ENCODE peak calls at places on chromosomes 11 and 22, in five cellular contexts. B, T, C, P and V are unnamed samples.
A peak's percentile ranks its signal among the peaks of the same experiment; 100 is the strongest.

GRCh38 chr11:61353109-61354067 is 8.3 kb downstream of the CYB561A3 start:
- DNase-seq in B (no peak), P (no peak), C (no peak), T (no peak), V (no peak)

GRCh38 chr11:27699242-27699925 is 871 bp downstream of the BDNF start:
- DNase-seq in C (peak; percentile 71), T (no peak), B (no peak), P (peak; percentile 55), V (no peak)

GRCh38 chr11:2212411-2213251 is 41.0 kb upstream of the TH start:
- DNase-seq in T (no peak), P (peak; percentile 23), B (no peak), C (no peak), V (peak; percentile 93)

GRCh38 chr11:44611687-44612437 is 46.4 kb downstream of the CD82 start:
- DNase-seq in B (no peak), T (no peak), C (no peak), P (no peak), V (peak; percentile 70)

GRCh38 chr11:35257287-35257686 is 118.3 kb downstream of the CD44 start:
- DNase-seq in B (no peak), C (no peak), T (no peak), P (no peak), V (no peak)

GRCh38 chr11:107969219-107969618 is 39.5 kb upstream of the CUL5 start:
- DNase-seq in C (peak; percentile 4), B (no peak), T (no peak), P (peak; percentile 36), V (no peak)

GRCh38 chr22:26568207-26568706 is 21.7 kb downstream of the TPST2 start:
- DNase-seq in B (peak; percentile 49), C (peak; percentile 69), P (peak; percentile 85), T (peak; percentile 39), V (peak; percentile 94)

GRCh38 chr11:134480129-134480652 is 68.1 kb upstream of the B3GAT1 start:
- DNase-seq in C (no peak), B (no peak), P (peak; percentile 8), T (no peak), V (peak; percentile 19)

GRCh38 chr11:65884716-65885092 is 3.6 kb downstream of the FIBP start:
- DNase-seq in C (peak; percentile 80), P (peak; percentile 88), T (no peak), B (peak; percentile 75), V (peak; percentile 62)

GRCh38 chr22:25067851-25068421 is 115.4 kb downstream of the KIAA1671 start:
- DNase-seq in P (no peak), T (no peak), B (no peak), C (no peak), V (no peak)

GRCh38 chr22:26364066-26365015 is 64.7 kb upstream of the ASPHD2 start:
- DNase-seq in T (peak; percentile 63), C (peak; percentile 85), P (peak; percentile 91), B (peak; percentile 81), V (peak; percentile 93)

GRCh38 chr22:30308518-30309230 is 18.1 kb downstream of the TBC1D10A start:
- DNase-seq in C (peak; percentile 79), B (no peak), P (no peak), T (no peak), V (peak; percentile 94)

GRCh38 chr11:126764221-126764620 is 236.3 kb downstream of the KIRREL3 start:
- DNase-seq in T (no peak), P (no peak), C (no peak), B (no peak), V (no peak)

GRCh38 chr11:67389477-67389876 is 2.3 kb upstream of the RAD9A start:
- DNase-seq in C (peak; percentile 40), B (no peak), P (peak; percentile 79), T (no peak), V (peak; percentile 69)

DNA sequence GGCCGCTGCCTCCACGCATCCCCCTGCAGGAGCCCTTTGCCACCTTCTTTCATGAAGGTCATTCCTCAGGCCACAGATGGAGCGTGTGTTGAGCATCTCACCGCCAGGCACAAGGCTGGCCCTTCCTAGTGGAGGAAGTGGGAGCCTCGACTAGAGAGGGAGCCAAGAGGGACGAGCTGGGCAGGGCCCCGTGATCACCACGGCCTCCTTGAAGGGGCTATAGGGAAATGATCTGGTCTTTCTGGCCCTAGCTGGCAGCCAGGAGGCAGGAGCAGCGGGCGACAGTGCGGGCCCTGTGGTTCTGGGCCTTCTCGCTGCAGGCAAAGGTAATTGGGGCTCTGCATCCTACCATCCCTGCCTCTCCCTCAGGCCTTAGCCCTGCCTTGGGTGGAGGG is 49.1 kb downstream of the PISD start:
- DNase-seq in C (no peak), B (no peak), P (no peak), T (no peak), V (no peak)
- H3K9ac ChIP-seq in C (no peak overlapping the region), B (peak overlapping the region; percentile 79), P (no peak overlapping the region), T (no peak overlapping the region), V (no peak overlapping the region)

GRCh38 chr11:19430346-19431058 is 189.8 kb upstream of the E2F8 start:
- DNase-seq in B (no peak), P (no peak), T (no peak), C (no peak), V (no peak)
- H2BK12ac ChIP-seq in B (no peak overlapping the region), P (no peak overlapping the region), T (no peak overlapping the region), C (no peak overlapping the region), V (no peak overlapping the region)

GRCh38 chr11:90587896-90588295 is 365.0 kb upstream of the CHORDC1 start:
- DNase-seq in C (no peak), P (no peak), T (no peak), B (no peak), V (no peak)
- H3K9ac ChIP-seq in C (no peak overlapping the region), P (no peak overlapping the region), T (no peak overlapping the region), B (no peak overlapping the region), V (no peak overlapping the region)

GRCh38 chr11:122033631-122034030 is 82.4 kb downstream of the BLID start:
- DNase-seq in T (no peak), C (no peak), P (no peak), B (no peak), V (no peak)

GRCh38 chr11:122036493-122036892 is 79.5 kb downstream of the BLID start:
- DNase-seq in C (no peak), T (no peak), B (no peak), P (no peak), V (no peak)

GRCh38 chr11:122036022-122036421 is 80.0 kb downstream of the BLID start:
- DNase-seq in T (no peak), C (no peak), B (no peak), P (no peak), V (no peak)

GRCh38 chr11:122032317-122032716 is 83.7 kb downstream of the BLID start:
- DNase-seq in T (no peak), P (no peak), B (no peak), C (no peak), V (no peak)

GRCh38 chr11:122033193-122033592 is 82.8 kb downstream of the BLID start:
- DNase-seq in B (no peak), P (no peak), T (no peak), C (no peak), V (no peak)
- H2BK12ac ChIP-seq in B (no peak overlapping the region), P (no peak overlapping the region), T (no peak overlapping the region), C (peak overlapping the region; percentile 54), V (no peak overlapping the region)